ENCODE peak calls at places on chromosomes 13 and 19, in four cellular contexts. G is astrocyte, O is GM23338, F is SK-N-SH. X is an unnamed sample.

GRCh38 chr19:8148410-8149231 is 771 bp downstream of the FBN3 start:
- DNase-seq in G (no peak), O (peak; percentile 97), F (peak; percentile 62), X (peak; percentile 82)

GRCh38 chr19:1206063-1206732 is 620 bp downstream of the STK11 start:
- DNase-seq in G (no peak), O (no peak), F (peak; percentile 55), X (no peak)

GRCh38 chr19:51317381-51317780 is 5.9 kb downstream of the IGLON5 start:
- DNase-seq in G (no peak), O (no peak), F (no peak), X (peak; percentile 39)

GRCh38 chr13:97342136-97342535 is 91.8 kb upstream of the RAP2A start:
- DNase-seq in G (no peak), O (no peak), F (no peak), X (no peak)

GRCh38 chr19:16619456-16619855 is 8.5 kb downstream of the MED26 start:
- DNase-seq in G (no peak), O (no peak), F (no peak), X (peak; percentile 80)

GRCh38 chr13:113510871-113511270 is 20.4 kb upstream of the DCUN1D2 start:
- DNase-seq in G (no peak), O (no peak), F (no peak), X (no peak)

GRCh38 chr19:19595171-19595701 is 23.3 kb downstream of the PBX4 start:
- DNase-seq in G (no peak), O (no peak), F (peak; percentile 72), X (peak; percentile 87)

GRCh38 chr19:43776285-43776684 is 4.5 kb downstream of the KCNN4 start:
- DNase-seq in G (no peak), O (no peak), F (no peak), X (peak; percentile 65)

GRCh38 chr13:77150651-77151050 is 123.7 kb upstream of the FBXL3 start:
- DNase-seq in G (peak; percentile 11), O (no peak), F (peak; percentile 5), X (peak; percentile 17)

GRCh38 chr13:109198585-109198984 is 569.2 kb downstream of the MYO16 start:
- DNase-seq in G (peak; percentile 54), O (no peak), F (no peak), X (no peak)

DNA sequence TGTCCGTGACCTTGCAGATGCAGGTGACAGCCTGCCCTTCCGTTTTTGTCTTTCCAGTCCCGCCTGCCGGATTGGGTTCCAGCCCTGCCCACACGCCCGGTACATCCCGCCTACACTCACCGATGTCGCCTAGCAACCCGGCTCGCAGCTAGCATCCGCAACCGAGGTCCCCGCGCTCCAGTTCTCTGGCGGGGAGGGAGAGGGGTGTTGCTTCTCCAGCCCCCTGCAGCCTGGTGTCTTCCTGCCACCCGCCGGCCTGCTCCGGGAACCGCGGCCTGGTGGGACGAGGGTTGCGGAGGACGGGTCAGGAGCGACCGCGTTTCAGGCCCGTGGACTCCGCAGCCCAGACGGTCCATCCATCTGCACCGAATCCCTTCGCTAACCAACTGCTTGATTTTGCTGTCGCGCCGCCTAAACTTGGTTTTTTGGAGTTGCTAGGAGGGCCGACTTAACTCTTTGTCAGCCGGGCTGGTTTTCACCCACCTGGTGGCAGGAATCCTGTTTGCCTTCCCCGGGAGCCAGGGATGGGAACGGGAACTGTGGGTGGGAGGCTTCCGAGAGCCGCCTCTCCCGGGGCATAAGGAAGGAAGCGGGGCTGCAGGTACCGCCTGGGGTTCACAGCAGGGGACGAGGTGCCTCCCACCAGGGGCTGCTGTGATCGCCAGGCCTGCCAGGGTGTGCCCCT is 15.4 kb upstream of the MATK start:
- DNase-seq in G (peak; percentile 5), O (peak; percentile 90), F (peak; percentile 85), X (peak; percentile 53)
- TF ChIP-seq CTCF in G (no peak), O (peak; percentile 22), F (peak; percentile 43), X (peak; percentile 10)

GRCh38 chr19:32675720-32676185 is at the start of gene RGS9BP:
- DNase-seq in G (peak; percentile 17), O (peak; percentile 64), F (peak; percentile 88), X (peak; percentile 94)
- H3K4me2 ChIP-seq in G (peak within 1 kb of the TSS; percentile 93), O (peak within 1 kb of the TSS; percentile 97), F (peak within 1 kb of the TSS; percentile 99), X (peak within 1 kb of the TSS; percentile 80)

DNA sequence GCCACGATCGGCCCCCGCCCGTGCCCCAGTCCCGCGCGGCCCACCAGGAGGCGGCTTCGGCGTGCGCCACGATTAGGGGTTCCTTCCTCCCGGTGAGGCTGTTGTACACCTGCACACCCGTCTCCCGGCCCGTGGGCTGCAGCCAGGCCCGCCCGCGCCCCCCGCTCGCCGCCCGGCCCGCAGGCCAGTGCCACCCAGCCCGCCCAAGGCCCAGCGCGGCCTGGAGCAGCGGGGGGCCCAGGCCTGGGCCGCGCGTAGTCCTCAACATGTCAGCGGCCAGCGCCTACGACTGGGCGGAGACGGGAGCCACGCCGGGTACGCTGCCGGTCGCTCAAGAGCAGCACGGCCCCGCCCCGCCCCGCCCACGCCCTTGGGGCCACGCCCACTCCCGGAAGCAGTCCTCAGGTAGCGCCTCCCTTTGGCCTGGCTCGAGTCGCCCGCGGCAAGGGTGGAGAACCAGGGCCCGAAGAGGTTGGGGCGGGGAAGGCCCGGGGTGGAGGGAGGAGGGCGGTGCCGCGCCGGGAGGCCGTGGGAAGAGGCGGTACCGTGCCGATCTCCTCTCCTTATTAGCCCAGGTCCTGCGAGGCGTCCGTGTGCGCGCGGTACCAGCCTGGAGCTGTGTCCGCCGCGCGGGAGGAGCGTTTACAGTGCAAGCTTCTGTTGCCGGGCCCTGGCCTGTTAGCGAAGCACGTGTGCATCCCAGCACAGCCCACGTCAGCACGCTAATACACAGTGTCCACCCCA is at the start of gene CARS2:
- DNase-seq in G (peak; percentile 90), O (peak; percentile 97), F (peak; percentile 96), X (peak; percentile 99)
- TF ChIP-seq CTCF in G (no peak), O (peak; percentile 33), F (peak; percentile 15), X (no peak)

GRCh38 chr13:30410705-30411125 is 11.6 kb upstream of the UBE2L5 start:
- DNase-seq in G (peak; percentile 27), O (no peak), F (no peak), X (peak; percentile 47)
- H3K4me2 ChIP-seq in G (peak overlapping the region; percentile 16), O (no peak overlapping the region), F (no peak overlapping the region), X (peak overlapping the region; percentile 4)

GRCh38 chr13:36160297-36160696 is 29.1 kb upstream of the DCLK1 start:
- DNase-seq in G (no peak), O (no peak), F (no peak), X (no peak)

GRCh38 chr13:36163303-36163702 is 32.1 kb upstream of the DCLK1 start:
- DNase-seq in G (peak; percentile 22), O (no peak), F (no peak), X (no peak)

GRCh38 chr13:36154567-36155231 is 23.5 kb upstream of the DCLK1 start:
- DNase-seq in G (no peak), O (peak; percentile 79), F (peak; percentile 62), X (peak; percentile 68)

GRCh38 chr13:36158606-36159005 is 27.4 kb upstream of the DCLK1 start:
- DNase-seq in G (peak; percentile 74), O (no peak), F (no peak), X (no peak)

DNA sequence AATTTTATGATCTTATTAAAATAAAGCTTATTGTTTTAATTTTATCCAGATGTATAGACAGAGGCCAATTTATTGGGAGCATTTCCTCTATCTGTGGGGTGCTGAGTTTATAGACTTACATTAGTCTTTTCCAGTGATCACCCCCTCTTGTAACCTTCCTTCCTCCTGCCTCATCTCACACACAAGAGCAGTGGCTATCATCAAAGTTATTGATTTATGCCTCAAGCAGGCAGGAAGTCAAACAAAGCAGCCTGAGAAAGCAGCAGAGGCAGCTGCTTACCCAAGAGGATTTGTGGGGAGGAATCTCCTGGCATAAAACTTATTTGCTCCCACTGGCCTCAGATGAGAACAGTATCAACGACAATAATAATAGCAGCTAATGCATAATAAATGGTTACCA is 26.3 kb upstream of the DCLK1 start:
- DNase-seq in G (no peak), O (no peak), F (no peak), X (no peak)
- TF ChIP-seq CTCF in G (no peak), O (no peak), F (no peak), X (no peak)

GRCh38 chr19:29524912-29525870 is 603 bp upstream of the VSTM2B start:
- DNase-seq in G (no peak), O (peak; percentile 80), F (no peak), X (peak; percentile 89)
- H3K4me2 ChIP-seq in G (no peak overlapping the region), O (peak overlapping the region; percentile 93), F (no peak overlapping the region), X (no peak overlapping the region)

GRCh38 chr19:14342809-14343208 is 38.4 kb upstream of the ADGRE5 start:
- DNase-seq in G (no peak), O (peak; percentile 45), F (no peak), X (no peak)
- TF ChIP-seq CTCF in G (no peak), O (peak; percentile 53), F (no peak), X (no peak)

X was measured in osteoblast.